ENCODE peak calls at places on chromosomes 13 and 19, in ten cellular contexts. I, G, A, E, X, R, U, O, Q and M are unnamed samples.

GRCh38 chr19:46413262-46414031 is at the start of gene CCDC8:
- DNase-seq in I (peak), G (peak), A (peak), E (peak), X (peak), R (peak), U (peak), O (peak), Q (no peak), M (peak)

GRCh38 chr19:46844067-46844489 is 6.6 kb downstream of the AP2S1 start:
- DNase-seq in I (no peak), G (no peak), A (no peak), E (no peak), X (no peak), R (no peak), U (no peak), O (no peak), Q (no peak), M (peak)

GRCh38 chr19:40159744-40160143 is 31.5 kb upstream of the MAP3K10 start:
- DNase-seq in I (no peak), G (no peak), A (no peak), E (no peak), X (no peak), R (no peak), U (no peak), O (no peak), Q (no peak), M (no peak)

GRCh38 chr19:46731007-46731501 is 14.1 kb upstream of the PRKD2 start:
- DNase-seq in I (no peak), G (no peak), A (no peak), E (no peak), X (no peak), R (no peak), U (peak), O (no peak), Q (no peak), M (peak)

GRCh38 chr13:79799466-79799865 is 318.5 kb downstream of the NDFIP2 start:
- DNase-seq in I (no peak), G (no peak), A (no peak), E (no peak), X (no peak), R (no peak), U (no peak), O (no peak), Q (no peak), M (no peak)

GRCh38 chr13:110812111-110812868 is 98.8 kb downstream of the ING1 start:
- DNase-seq in I (no peak), G (no peak), A (no peak), E (no peak), X (no peak), R (no peak), U (no peak), O (no peak), Q (no peak), M (no peak)

GRCh38 chr13:73781384-73781783 is 352.8 kb downstream of the KLF12 start:
- DNase-seq in I (no peak), G (no peak), A (no peak), E (no peak), X (no peak), R (no peak), U (no peak), O (no peak), Q (no peak), M (no peak)

GRCh38 chr19:29806098-29806866 is 5.5 kb upstream of the CCNE1 start:
- DNase-seq in I (peak), G (no peak), A (no peak), E (peak), X (no peak), R (no peak), U (peak), O (no peak), Q (no peak), M (no peak)

GRCh38 chr19:38862321-38863059 is 12.7 kb upstream of the HNRNPL start:
- DNase-seq in I (no peak), G (peak), A (peak), E (peak), X (peak), R (peak), U (no peak), O (peak), Q (no peak), M (no peak)

GRCh38 chr13:100443278-100443997 is 145.2 kb downstream of the GGACT start:
- DNase-seq in I (no peak), G (no peak), A (no peak), E (no peak), X (no peak), R (no peak), U (no peak), O (no peak), Q (no peak), M (no peak)

GRCh38 chr19:19270749-19271571 is 2.1 kb downstream of the TM6SF2 start:
- DNase-seq in I (no peak), G (no peak), A (no peak), E (no peak), X (no peak), R (no peak), U (no peak), O (no peak), Q (no peak), M (no peak)

GRCh38 chr13:99028890-99029289 is 51.0 kb upstream of the DOCK9 start:
- DNase-seq in I (no peak), G (no peak), A (no peak), E (no peak), X (no peak), R (no peak), U (no peak), O (no peak), Q (no peak), M (no peak)

GRCh38 chr13:93549326-93549855 is 322.8 kb downstream of the GPC6 start:
- DNase-seq in I (no peak), G (no peak), A (no peak), E (no peak), X (no peak), R (no peak), U (no peak), O (no peak), Q (no peak), M (no peak)

GRCh38 chr13:44379885-44380284 is 6.3 kb downstream of the SERP2 start:
- DNase-seq in I (no peak), G (no peak), A (no peak), E (no peak), X (no peak), R (no peak), U (no peak), O (no peak), Q (no peak), M (no peak)

GRCh38 chr19:57506163-57506562 is 6.4 kb downstream of the ZNF773 start:
- DNase-seq in I (no peak), G (no peak), A (no peak), E (no peak), X (no peak), R (no peak), U (no peak), O (no peak), Q (no peak), M (no peak)

GRCh38 chr19:45400192-45400591 is 4.7 kb downstream of the PPP1R13L start:
- DNase-seq in I (no peak), G (peak), A (peak), E (no peak), X (no peak), R (no peak), U (peak), O (no peak), Q (no peak), M (no peak)

GRCh38 chr13:77207943-77208342 is 119.0 kb downstream of the MYCBP2 start:
- DNase-seq in I (no peak), G (no peak), A (no peak), E (no peak), X (no peak), R (no peak), U (no peak), O (no peak), Q (no peak), M (no peak)

GRCh38 chr19:19217110-19217509 is 5.4 kb downstream of the NCAN start:
- DNase-seq in I (no peak), G (no peak), A (no peak), E (no peak), X (no peak), R (no peak), U (no peak), O (no peak), Q (no peak), M (no peak)

GRCh38 chr13:88429862-88430261 is 758.7 kb downstream of the SLITRK5 start:
- DNase-seq in I (no peak), G (no peak), A (no peak), E (no peak), X (no peak), R (no peak), U (no peak), O (no peak), Q (no peak), M (no peak)

GRCh38 chr19:18010149-18010548 is 2.2 kb downstream of the ARRDC2 start:
- DNase-seq in I (no peak), G (no peak), A (no peak), E (no peak), X (no peak), R (no peak), U (no peak), O (no peak), Q (no peak), M (no peak)
- H3K27ac ChIP-seq in I (no peak), G (peak), A (no peak), E (no peak), X (peak), R (peak), U (no peak), O (peak), Q (no peak), M (peak)

GRCh38 chr13:23561261-23561660 is 9.0 kb upstream of the TNFRSF19 start:
- DNase-seq in I (no peak), G (no peak), A (no peak), E (no peak), X (no peak), R (no peak), U (no peak), O (no peak), Q (no peak), M (no peak)

GRCh38 chr13:23557043-23557442 is 13.2 kb upstream of the TNFRSF19 start:
- DNase-seq in I (no peak), G (no peak), A (no peak), E (no peak), X (no peak), R (no peak), U (no peak), O (no peak), Q (no peak), M (no peak)

GRCh38 chr13:23557733-23558132 is 12.5 kb upstream of the TNFRSF19 start:
- DNase-seq in I (no peak), G (no peak), A (no peak), E (no peak), X (no peak), R (no peak), U (no peak), O (no peak), Q (no peak), M (no peak)

GRCh38 chr13:23560571-23561089 is 9.6 kb upstream of the TNFRSF19 start:
- DNase-seq in I (no peak), G (no peak), A (no peak), E (no peak), X (no peak), R (no peak), U (no peak), O (no peak), Q (no peak), M (no peak)

GRCh38 chr13:23558675-23559536 is 11.3 kb upstream of the TNFRSF19 start:
- DNase-seq in I (peak), G (peak), A (peak), E (no peak), X (peak), R (no peak), U (peak), O (peak), Q (no peak), M (no peak)
- TF ChIP-seq POLR2A in I (no peak), G (no peak), A (no peak), E (no peak), X (no peak), R (no peak), U (no peak), O (no peak), Q (no peak), M (no peak)

DNA sequence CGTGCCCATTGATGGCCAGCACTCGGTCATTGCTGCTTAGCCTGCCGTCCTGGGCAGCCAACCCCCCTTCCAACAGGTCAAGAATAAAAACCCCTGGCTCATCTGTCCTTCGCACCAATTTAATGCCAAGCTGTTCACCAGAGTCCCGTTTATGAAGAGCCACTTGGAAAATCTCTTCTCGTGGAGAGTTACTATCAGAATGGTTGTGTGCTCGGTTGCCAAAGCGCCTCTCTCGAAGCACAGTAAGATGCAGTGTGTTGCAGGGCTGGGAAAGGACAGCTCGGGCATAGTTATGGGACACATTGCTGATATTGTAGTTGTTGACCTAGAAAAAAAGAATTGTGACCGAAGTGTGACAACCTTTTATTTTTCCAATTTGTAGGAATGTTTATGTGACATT is 57.9 kb downstream of the LNX2 start:
- DNase-seq in I (no peak), G (no peak), A (no peak), E (no peak), X (no peak), R (no peak), U (no peak), O (no peak), Q (no peak), M (no peak)
- H3K27ac ChIP-seq in I (no peak), G (no peak), A (no peak), E (no peak), X (no peak), R (no peak), U (peak), O (no peak), Q (no peak), M (no peak)

GRCh38 chr19:53545271-53546065 is 7.5 kb downstream of the ZNF331 start:
- DNase-seq in I (no peak), G (no peak), A (peak), E (no peak), X (no peak), R (no peak), U (no peak), O (no peak), Q (no peak), M (no peak)
- TF ChIP-seq POLR2A in I (no peak), G (no peak), A (peak), E (no peak), X (no peak), R (no peak), U (no peak), O (no peak), Q (no peak), M (no peak)

DNA sequence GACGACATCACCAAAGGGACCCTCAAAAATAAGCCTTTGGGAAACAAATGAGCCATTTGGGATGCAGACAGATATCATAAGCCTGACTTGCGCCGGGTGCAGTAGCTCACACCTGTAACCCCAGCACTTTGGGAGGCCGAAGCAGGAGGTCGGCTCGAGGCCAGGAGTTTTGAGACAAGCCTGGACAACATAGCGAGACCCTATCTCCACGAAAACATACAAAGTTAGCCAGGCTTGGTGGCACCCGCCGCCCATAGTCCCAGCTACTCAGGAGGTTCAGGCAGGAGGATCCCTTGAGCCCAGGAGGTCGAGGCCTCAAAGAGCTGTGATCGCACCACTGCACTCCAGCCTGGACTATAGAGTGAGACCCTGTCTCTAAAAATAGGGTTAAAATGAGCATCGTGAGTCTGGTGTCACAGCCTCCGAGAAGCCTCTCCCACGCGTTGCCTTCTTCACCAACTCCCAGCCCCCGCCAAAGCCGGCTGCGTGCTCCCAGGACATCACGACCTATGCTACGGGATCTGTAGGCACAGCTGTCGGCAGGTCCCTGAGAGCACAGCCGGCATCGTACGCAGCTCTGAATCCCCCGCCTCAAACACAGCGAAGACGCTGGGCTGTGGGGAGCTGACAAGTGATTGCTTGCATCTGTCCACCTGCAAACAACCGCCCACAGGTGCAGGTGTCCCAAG is 1.6 kb downstream of the REXO1 start:
- DNase-seq in I (no peak), G (no peak), A (no peak), E (no peak), X (no peak), R (no peak), U (no peak), O (no peak), Q (no peak), M (peak)
- H3K27ac ChIP-seq in I (no peak), G (no peak), A (no peak), E (no peak), X (no peak), R (peak), U (no peak), O (no peak), Q (no peak), M (no peak)

GRCh38 chr19:43562698-43563241 is 12.6 kb downstream of the XRCC1 start:
- DNase-seq in I (peak), G (peak), A (no peak), E (peak), X (peak), R (peak), U (peak), O (peak), Q (no peak), M (peak)
- TF ChIP-seq POLR2A in I (no peak), G (no peak), A (no peak), E (no peak), X (no peak), R (no peak), U (no peak), O (no peak), Q (no peak), M (no peak)

DNA sequence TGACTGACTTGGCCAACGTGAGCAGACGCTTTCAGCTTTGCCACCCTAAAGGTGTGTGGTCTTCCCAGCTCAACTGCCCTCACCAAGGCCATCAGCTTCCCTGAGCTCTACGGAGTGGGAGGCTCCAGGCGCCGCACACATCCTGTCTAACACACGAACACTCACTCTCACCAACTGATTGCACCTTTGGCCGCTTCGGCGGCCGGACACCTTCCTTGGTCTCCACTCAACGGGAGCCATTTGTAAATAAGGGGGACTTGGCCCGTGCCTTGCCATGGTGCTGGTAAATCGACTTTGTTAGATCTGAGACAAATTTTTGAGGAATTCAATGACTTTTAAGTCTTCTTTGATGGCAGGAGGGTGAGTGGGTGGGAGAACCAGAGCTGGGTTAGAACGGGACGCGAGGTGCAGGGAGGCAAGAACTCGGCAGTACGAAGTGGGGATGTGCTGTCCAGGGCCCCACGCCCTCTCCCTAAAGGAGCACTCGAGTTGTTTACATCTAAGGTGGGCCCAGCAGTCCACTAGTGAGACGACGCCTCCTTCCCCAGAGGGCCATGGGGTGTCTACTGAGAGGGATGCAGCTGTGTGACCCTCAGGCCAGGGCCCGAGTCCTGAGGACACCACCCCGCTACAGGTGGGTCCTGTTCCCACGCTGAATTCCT is 4.4 kb downstream of the C13orf46 start:
- DNase-seq in I (peak), G (no peak), A (no peak), E (no peak), X (no peak), R (no peak), U (peak), O (no peak), Q (peak), M (no peak)
- H3K27ac ChIP-seq in I (no peak), G (peak), A (peak), E (peak), X (no peak), R (peak), U (no peak), O (no peak), Q (no peak), M (peak)

GRCh38 chr19:48969276-48970138 is 4.4 kb downstream of the FTL start:
- DNase-seq in I (no peak), G (no peak), A (no peak), E (no peak), X (no peak), R (no peak), U (no peak), O (no peak), Q (no peak), M (peak)

GRCh38 chr19:48967346-48968178 is 2.5 kb downstream of the FTL start:
- DNase-seq in I (no peak), G (no peak), A (no peak), E (peak), X (no peak), R (peak), U (no peak), O (peak), Q (no peak), M (peak)

GRCh38 chr19:48966541-48967345 is 1.6 kb downstream of the FTL start:
- DNase-seq in I (no peak), G (no peak), A (no peak), E (no peak), X (no peak), R (no peak), U (no peak), O (no peak), Q (no peak), M (no peak)

GRCh38 chr19:48968813-48969218 is 3.7 kb downstream of the FTL start:
- DNase-seq in I (no peak), G (no peak), A (no peak), E (no peak), X (no peak), R (no peak), U (no peak), O (no peak), Q (no peak), M (peak)

DNA sequence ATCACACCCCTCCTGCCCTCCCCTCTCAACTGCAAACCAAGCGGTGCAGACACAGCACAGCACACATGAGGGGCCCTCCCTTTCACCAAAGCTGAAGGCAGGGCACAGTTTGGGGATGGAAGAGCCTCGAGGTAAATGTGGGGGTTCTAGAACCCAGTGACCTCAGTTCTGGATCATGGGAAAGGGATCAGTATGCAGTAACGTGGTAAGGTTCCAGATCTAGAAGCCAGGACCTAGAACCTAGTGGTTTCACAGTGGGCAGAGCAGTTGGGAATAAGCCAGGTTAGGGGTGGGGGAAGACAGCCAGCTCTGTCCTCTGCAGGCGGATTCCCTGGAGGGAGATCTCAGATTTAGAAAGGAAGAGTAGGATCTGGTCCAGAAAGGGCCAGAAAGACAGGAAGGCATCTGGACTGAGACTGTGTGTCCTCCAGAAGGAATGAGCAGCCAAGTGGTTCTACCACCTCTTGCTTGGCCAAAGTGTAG is 3.1 kb downstream of the FTL start:
- DNase-seq in I (no peak), G (no peak), A (no peak), E (no peak), X (no peak), R (no peak), U (no peak), O (no peak), Q (no peak), M (no peak)
- TF ChIP-seq POLR2A in I (no peak), G (no peak), A (no peak), E (peak), X (no peak), R (no peak), U (no peak), O (no peak), Q (peak), M (no peak)